ENCODE peak calls at places on chromosomes 4 and X, in five cellular contexts. M is A549, A is K562, Q is GM12878, X is HepG2. W is an unnamed sample.

GRCh38 chr4:13647012-13647411 is 19.5 kb upstream of the BOD1L1 start:
- DNase-seq in Q (no peak), A (no peak), M (no peak), X (no peak), W (no peak)

GRCh38 chrX:107849747-107850478 is 24.2 kb downstream of the MID2 start:
- DNase-seq in X (no peak), Q (no peak), A (no peak), M (peak), W (peak)

GRCh38 chrX:7145454-7145853 is 2.1 kb upstream of the STS start:
- DNase-seq in Q (no peak), M (peak), X (no peak), A (no peak), W (no peak)

GRCh38 chr4:183408791-183409190 is 35.6 kb upstream of the CDKN2AIP start:
- DNase-seq in A (no peak), Q (no peak), X (no peak), M (no peak), W (no peak)

GRCh38 chr4:39963656-39964055 is 14.1 kb downstream of the PDS5A start:
- DNase-seq in A (no peak), M (no peak), Q (no peak), X (no peak), W (peak)

GRCh38 chr4:16794816-16795445 is 103.5 kb downstream of the LDB2 start:
- DNase-seq in M (peak), X (peak), Q (no peak), A (peak), W (peak)

GRCh38 chrX:111352424-111352823 is 59.6 kb downstream of the DCX start:
- DNase-seq in Q (no peak), A (no peak), X (peak), M (peak), W (no peak)

GRCh38 chr4:117783716-117784115 is 250.6 kb upstream of the NDST3 start:
- DNase-seq in X (no peak), Q (no peak), M (no peak), A (no peak), W (no peak)

GRCh38 chr4:75046641-75047040 is 113.7 kb downstream of the PARM1 start:
- DNase-seq in X (no peak), Q (no peak), M (no peak), A (no peak), W (no peak)

DNA sequence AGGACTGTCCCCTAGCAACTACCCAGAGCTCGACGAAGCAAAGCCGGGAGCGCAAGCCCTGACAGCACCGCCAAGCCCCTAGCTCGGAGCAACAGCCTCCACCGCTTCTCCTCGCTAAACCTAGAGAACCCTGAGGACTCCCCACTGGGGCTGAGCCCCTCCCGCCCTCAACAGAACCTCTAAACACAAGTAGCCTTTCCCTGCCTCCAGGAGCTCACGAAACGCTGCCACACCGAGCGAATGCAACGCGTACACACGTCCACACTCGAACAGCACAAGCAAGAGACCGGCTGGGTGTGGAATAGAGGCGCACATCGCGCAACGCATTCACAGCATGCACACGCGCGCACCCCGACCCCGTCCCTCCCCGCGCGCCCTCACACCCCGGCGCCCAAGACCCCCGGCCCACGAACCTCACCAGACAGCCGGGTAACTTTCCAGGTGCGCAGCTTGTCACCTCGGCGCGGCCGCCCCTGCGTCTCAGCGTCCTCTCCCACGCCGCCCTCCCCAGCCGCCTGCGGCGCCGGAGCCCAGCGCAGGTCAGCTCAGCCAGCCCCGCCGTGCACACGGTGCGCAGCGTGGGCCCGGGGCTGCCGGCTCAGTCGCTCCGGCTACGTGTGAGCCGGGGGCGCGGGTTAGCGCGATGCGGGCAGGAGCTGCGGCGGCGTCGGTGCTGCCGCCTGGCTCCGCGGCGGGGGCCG is 354 bp downstream of the PRKG2 start:
- DNase-seq in M (peak), X (no peak), Q (no peak), A (no peak), W (peak)
- TF ChIP-seq ESRRA in M (no peak), X (no peak), Q (no peak), A (no peak), W (no peak)

DNA sequence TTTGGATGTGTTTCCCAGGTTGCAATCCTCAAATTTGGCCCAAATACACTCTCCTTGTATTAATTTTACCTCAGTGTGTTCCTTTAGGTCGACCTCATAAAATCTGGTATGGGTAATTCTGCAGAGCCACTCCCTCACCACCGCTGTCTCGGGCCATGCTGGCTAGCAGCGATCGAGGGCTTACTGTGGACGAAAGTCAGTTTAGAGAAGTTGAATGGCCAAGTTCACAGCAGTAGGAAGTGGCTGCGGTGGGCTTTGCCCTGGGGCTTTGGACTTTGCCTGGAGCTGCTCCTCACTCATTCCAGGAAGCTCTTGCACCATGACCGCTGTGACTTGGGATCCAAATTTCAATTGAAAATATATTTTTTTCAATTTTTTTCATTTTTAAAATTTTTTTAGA is 19.6 kb downstream of the TMEM187 start:
- DNase-seq in X (no peak), A (no peak), M (no peak), Q (no peak), W (no peak)
- TF ChIP-seq ESRRA in X (no peak), A (no peak), M (no peak), Q (no peak), W (no peak)

GRCh38 chr4:8912506-8912905 is 40.9 kb upstream of the HMX1 start:
- DNase-seq in X (no peak), M (no peak), A (no peak), Q (no peak), W (no peak)
- TF ChIP-seq ESRRA in X (no peak), M (no peak), A (no peak), Q (no peak), W (no peak)

GRCh38 chrX:40996886-40997530 is 88.2 kb upstream of the USP9X start:
- DNase-seq in X (peak), M (peak), A (peak), Q (no peak), W (no peak)
- TF ChIP-seq ESRRA in X (no peak), M (no peak), A (no peak), Q (no peak), W (no peak)